ENCODE peak calls at places on chromosomes 13 and 19, in four cellular contexts. M is K562, D is HepG2, W is H1. S is an unnamed sample.

GRCh38 chr13:46648166-46648607 is 95.2 kb downstream of the LRCH1 start:
- DNase-seq in M (peak), D (peak), W (no peak), S (peak)

GRCh38 chr19:12789098-12789903 is 2.0 kb upstream of the JUNB start:
- DNase-seq in W (no peak), M (peak), D (no peak), S (no peak)

GRCh38 chr13:97948041-97948440 is 5.4 kb upstream of the IPO5 start:
- DNase-seq in M (no peak), W (no peak), D (no peak), S (no peak)

GRCh38 chr13:51035469-51035868 is 75.6 kb downstream of the C13orf42 start:
- DNase-seq in D (no peak), M (no peak), W (no peak), S (no peak)

GRCh38 chr13:22040810-22041364 is 370.0 kb downstream of the FGF9 start:
- DNase-seq in W (peak), M (peak), D (no peak), S (peak)

GRCh38 chr13:30398601-30399072 is 23.7 kb upstream of the UBE2L5 start:
- DNase-seq in M (no peak), W (no peak), D (peak), S (no peak)

GRCh38 chr13:40445557-40445990 is 220.9 kb downstream of the FOXO1 start:
- DNase-seq in D (no peak), W (no peak), M (no peak), S (no peak)

GRCh38 chr19:6602729-6603114 is 11.8 kb upstream of the CD70 start:
- DNase-seq in W (no peak), M (peak), D (no peak), S (no peak)

GRCh38 chr19:17114414-17114831 is 38.8 kb downstream of the MYO9B start:
- DNase-seq in D (no peak), W (no peak), M (no peak), S (no peak)

GRCh38 chr13:42048323-42048624 is 174 bp upstream of the DGKH start:
- DNase-seq in D (no peak), M (no peak), W (no peak), S (no peak)

GRCh38 chr13:100633461-100633860 is 41.1 kb downstream of the TMTC4 start:
- DNase-seq in D (peak), W (no peak), M (no peak), S (peak)

GRCh38 chr13:99909836-99910619 is 61.5 kb downstream of the ZIC5 start:
- DNase-seq in M (no peak), D (no peak), W (no peak), S (no peak)

GRCh38 chr19:33096005-33096404 is 15.0 kb downstream of the GPATCH1 start:
- DNase-seq in M (no peak), W (no peak), D (no peak), S (no peak)

GRCh38 chr13:95745752-95746151 is 68.8 kb downstream of the DNAJC3 start:
- DNase-seq in W (no peak), D (no peak), M (peak), S (no peak)

GRCh38 chr13:62357887-62358645 is 942.4 kb upstream of the PCDH20 start:
- DNase-seq in W (peak), D (peak), M (peak), S (peak)

GRCh38 chr13:40666058-40666904 is at the start of gene FOXO1:
- DNase-seq in W (no peak), M (peak), D (peak), S (peak)

GRCh38 chr19:15289673-15290072 is 42.7 kb downstream of the BRD4 start:
- DNase-seq in M (no peak), W (no peak), D (no peak), S (no peak)

GRCh38 chr19:1579222-1579621 is 11.1 kb upstream of the MEX3D start:
- DNase-seq in M (no peak), D (no peak), W (no peak), S (no peak)

GRCh38 chr13:20408181-20408580 is 117.5 kb downstream of the CRYL1 start:
- DNase-seq in D (no peak), W (no peak), M (no peak), S (no peak)

GRCh38 chr13:46119883-46120614 is 15.2 kb upstream of the CPB2 start:
- DNase-seq in M (peak), W (no peak), D (no peak), S (peak)

GRCh38 chr13:38888309-38888708 is 102.3 kb downstream of the STOML3 start:
- DNase-seq in W (peak), D (no peak), M (no peak), S (no peak)

GRCh38 chr13:41652735-41653361 is 195.5 kb downstream of the RGCC start:
- DNase-seq in M (peak), D (peak), W (no peak), S (peak)

GRCh38 chr19:40605201-40605971 is 4.2 kb downstream of the LTBP4 start:
- DNase-seq in W (no peak), M (peak), D (peak), S (peak)

GRCh38 chr19:12885749-12886706 is 973 bp downstream of the KLF1 start:
- DNase-seq in D (no peak), W (no peak), M (peak), S (no peak)

GRCh38 chr13:75368167-75368566 is 113.8 kb downstream of the TBC1D4 start:
- DNase-seq in W (no peak), D (no peak), M (no peak), S (no peak)

GRCh38 chr19:1248454-1249297 is at the start of gene MIDN:
- DNase-seq in M (peak), D (peak), W (no peak), S (no peak)

GRCh38 chr13:113812140-113813036 is 51.5 kb downstream of the GAS6 start:
- DNase-seq in D (no peak), M (no peak), W (no peak), S (no peak)

GRCh38 chr19:13082192-13083007 is 20.3 kb downstream of the LYL1 start:
- DNase-seq in D (peak), W (no peak), M (peak), S (peak)

GRCh38 chr19:38173324-38174041 is 50.5 kb downstream of the DPF1 start:
- DNase-seq in M (no peak), W (no peak), D (no peak), S (no peak)

GRCh38 chr13:104750377-104750776 is 1684.2 kb upstream of the SLC10A2 start:
- DNase-seq in W (no peak), D (no peak), M (no peak), S (no peak)

GRCh38 chr19:29610574-29611271 is 4.6 kb downstream of the POP4 start:
- DNase-seq in D (peak), W (peak), M (peak), S (peak)

GRCh38 chr19:52993342-52994178 is 20.2 kb upstream of the ERVV-1 start:
- DNase-seq in M (peak), D (no peak), W (no peak), S (no peak)

GRCh38 chr19:16326401-16327130 is 1.9 kb downstream of the KLF2 start:
- DNase-seq in D (no peak), W (no peak), M (no peak), S (no peak)

GRCh38 chr19:1027953-1028902 is 1.8 kb downstream of the CNN2 start:
- DNase-seq in D (peak), M (peak), W (no peak), S (peak)

GRCh38 chr13:110304256-110304655 is 2.7 kb downstream of the COL4A1 start:
- DNase-seq in D (no peak), W (no peak), M (no peak), S (no peak)

GRCh38 chr13:98273824-98274786 is 97.0 kb upstream of the RNF113B start:
- DNase-seq in D (no peak), M (no peak), W (no peak), S (no peak)

GRCh38 chr13:48072787-48073186 is 22.1 kb downstream of the MED4 start:
- DNase-seq in M (no peak), W (no peak), D (no peak), S (no peak)
- TF ChIP-seq JUN in M (no peak), W (no peak), D (no peak), S (no peak)

GRCh38 chr13:76852991-76853390 is 33.2 kb downstream of the KCTD12 start:
- DNase-seq in D (no peak), M (no peak), W (no peak), S (no peak)
- TF ChIP-seq RAD21 in D (no peak), M (no peak), W (no peak), S (no peak)

GRCh38 chr19:3474015-3474414 is 6.3 kb downstream of the SMIM24 start:
- DNase-seq in D (no peak), M (no peak), W (no peak), S (no peak)
- TF ChIP-seq JUN in D (no peak), M (no peak), W (no peak), S (no peak)

GRCh38 chr13:102440259-102440936 is 38.5 kb upstream of the FGF14 start:
- DNase-seq in W (no peak), D (no peak), M (no peak), S (no peak)
- TF ChIP-seq RAD21 in W (no peak), D (no peak), M (no peak), S (no peak)

DNA sequence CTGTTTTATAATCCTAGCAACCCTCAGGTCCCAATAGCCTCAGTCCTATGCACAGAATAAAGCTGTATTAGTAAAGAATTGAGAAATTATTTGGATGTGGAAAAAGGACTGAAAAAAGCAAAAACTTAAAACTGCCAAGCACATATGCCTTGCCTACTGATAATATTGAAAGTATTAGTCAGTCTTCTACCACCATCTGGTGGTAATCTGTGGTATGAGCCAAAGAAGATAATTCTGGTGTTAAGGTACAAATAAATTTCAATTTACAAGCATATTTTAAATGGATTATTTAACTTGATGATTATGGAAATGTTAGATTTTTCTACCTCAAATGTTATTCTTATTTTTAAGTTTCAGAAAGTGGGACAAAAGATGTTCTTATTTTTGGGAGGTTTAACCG is 460.3 kb upstream of the KLHL1 start:
- DNase-seq in W (no peak), M (peak), D (peak), S (peak)
- TF ChIP-seq JUN in W (no peak), M (no peak), D (no peak), S (no peak)

GRCh38 chr13:57665471-57665870 is 33.9 kb downstream of the PCDH17 start:
- DNase-seq in W (no peak), D (no peak), M (no peak), S (no peak)
- TF ChIP-seq RAD21 in W (no peak), D (no peak), M (no peak), S (no peak)

S was measured in A549.